ENCODE peak calls at places on chromosomes 3 and 15, in nine cellular contexts. G is ovary, Z is astrocyte of the spinal cord, B is DMS53, H is frontal cortex, Y is myocyte, T is RPMI8226, K is HL-60, N is SW480. Q is an unnamed sample.

GRCh38 chr15:38042707-38043445 is 108.4 kb downstream of the TMCO5A start:
- DNase-seq in N (no peak), T (no peak), Z (no peak), G (peak), Y (no peak), H (no peak), K (peak), B (peak), Q (no peak)

GRCh38 chr15:82646250-82647044 is 716 bp downstream of the CPEB1 start:
- DNase-seq in T (peak), N (no peak), Y (no peak), Z (no peak), G (peak), H (peak), B (peak), K (no peak), Q (no peak)

GRCh38 chr3:9028134-9028533 is 64.9 kb upstream of the RAD18 start:
- DNase-seq in G (peak), Z (peak), N (no peak), H (peak), T (peak), Y (peak), B (no peak), K (no peak), Q (peak)

GRCh38 chr3:109023656-109024254 is 70.1 kb upstream of the GUCA1C start:
- DNase-seq in Z (peak), H (peak), G (peak), K (peak), T (peak), N (peak), Y (peak), B (peak), Q (peak)

GRCh38 chr3:123331651-123332050 is 117.2 kb downstream of the ADCY5 start:
- DNase-seq in Z (no peak), N (no peak), H (no peak), K (no peak), G (no peak), Y (no peak), T (no peak), B (no peak), Q (no peak)

GRCh38 chr3:180181387-180181786 is 144.7 kb upstream of the PEX5L start:
- DNase-seq in H (no peak), K (no peak), B (no peak), T (no peak), Z (no peak), G (no peak), N (no peak), Y (no peak), Q (no peak)

GRCh38 chr3:16382852-16383251 is 117.8 kb downstream of the OXNAD1 start:
- DNase-seq in K (no peak), B (no peak), H (no peak), G (no peak), T (no peak), Z (no peak), N (no peak), Y (no peak), Q (no peak)

GRCh38 chr3:188244395-188244861 is 90.5 kb downstream of the LPP start:
- DNase-seq in Y (peak), N (peak), Z (peak), B (no peak), T (no peak), K (no peak), G (no peak), H (no peak), Q (no peak)

GRCh38 chr3:53328750-53329149 is 18.6 kb downstream of the DCP1A start:
- DNase-seq in N (no peak), Y (no peak), B (no peak), T (no peak), G (no peak), H (no peak), Z (no peak), K (peak), Q (no peak)

GRCh38 chr3:133884547-133885240 is 11.0 kb downstream of the RAB6B start:
- DNase-seq in T (no peak), Y (no peak), B (no peak), G (no peak), K (no peak), Z (no peak), N (no peak), H (no peak), Q (no peak)

GRCh38 chr3:189001559-189001958 is 170.2 kb upstream of the TPRG1 start:
- DNase-seq in N (peak), K (no peak), B (no peak), G (no peak), H (no peak), Z (peak), Y (peak), T (no peak), Q (no peak)